ENCODE peak calls at places on chromosomes 12 and 14, in four cellular contexts. P is HL-60, D is A549, T is stomach. W is an unnamed sample.

GRCh38 chr12:124568431-124569374 is 1.3 kb upstream of the NCOR2 start:
- DNase-seq in P (peak), D (no peak), T (peak), W (peak)

GRCh38 chr12:54773593-54773992 is 80.7 kb upstream of the MUCL1 start:
- DNase-seq in P (no peak), D (no peak), T (no peak), W (no peak)

GRCh38 chr12:62291888-62292760 is 31.9 kb downstream of the USP15 start:
- DNase-seq in P (no peak), D (no peak), T (no peak), W (no peak)

GRCh38 chr12:104604070-104604994 is 147.6 kb downstream of the CHST11 start:
- DNase-seq in P (peak), D (peak), T (peak), W (no peak)

GRCh38 chr12:6370994-6371754 is 4.2 kb downstream of the SCNN1A start:
- DNase-seq in P (no peak), D (peak), T (peak), W (no peak)

GRCh38 chr12:1666685-1667162 is 24.1 kb upstream of the ADIPOR2 start:
- DNase-seq in P (no peak), D (no peak), T (no peak), W (no peak)

GRCh38 chr12:42130670-42131402 is 13.8 kb downstream of the GXYLT1 start:
- DNase-seq in P (no peak), D (no peak), T (no peak), W (no peak)

GRCh38 chr14:30638926-30639325 is 16.8 kb downstream of the SCFD1 start:
- DNase-seq in P (no peak), D (no peak), T (no peak), W (no peak)

GRCh38 chr12:75390156-75390898 is 562 bp upstream of the GLIPR1L2 start:
- DNase-seq in P (no peak), D (no peak), T (no peak), W (no peak)

GRCh38 chr14:106518054-106518943 is 991.9 kb downstream of the TMEM121 start:
- DNase-seq in P (peak), D (no peak), T (peak), W (no peak)

GRCh38 chr12:117155278-117156060 is 34.8 kb downstream of the FBXO21 start:
- DNase-seq in P (no peak), D (peak), T (peak), W (peak)

GRCh38 chr12:5660271-5660670 is 228.4 kb downstream of the NTF3 start:
- DNase-seq in P (no peak), D (no peak), T (no peak), W (no peak)

GRCh38 chr12:85575115-85576096 is 260.8 kb downstream of the RASSF9 start:
- DNase-seq in P (peak), D (peak), T (peak), W (no peak)

GRCh38 chr12:66829660-66830325 is 150.9 kb upstream of the GRIP1 start:
- DNase-seq in P (no peak), D (no peak), T (no peak), W (no peak)

GRCh38 chr12:60059180-60059579 is 463.4 kb downstream of the SLC16A7 start:
- DNase-seq in P (no peak), D (no peak), T (no peak), W (no peak)

GRCh38 chr12:104094284-104094683 is 30.0 kb downstream of the HCFC2 start:
- DNase-seq in P (no peak), D (no peak), T (no peak), W (no peak)

GRCh38 chr12:42691991-42692557 is 102.5 kb upstream of the PRICKLE1 start:
- DNase-seq in P (no peak), D (peak), T (no peak), W (no peak)

GRCh38 chr14:26163761-26164160 is 434.1 kb downstream of the NOVA1 start:
- DNase-seq in P (no peak), D (no peak), T (no peak), W (no peak)

GRCh38 chr12:6056406-6057211 is 67.9 kb downstream of the VWF start:
- DNase-seq in P (no peak), D (no peak), T (no peak), W (no peak)

GRCh38 chr12:32454075-32454474 is 54.7 kb downstream of the FGD4 start:
- DNase-seq in P (no peak), D (peak), T (no peak), W (no peak)

GRCh38 chr12:111361717-111362576 is 6.9 kb downstream of the PHETA1 start:
- DNase-seq in P (no peak), D (no peak), T (peak), W (no peak)

GRCh38 chr12:74537126-74537706 is 419 bp upstream of the ATXN7L3B start:
- DNase-seq in P (peak), D (peak), T (no peak), W (no peak)

GRCh38 chr12:123942911-123943648 is 29.6 kb downstream of the CCDC92 start:
- DNase-seq in P (no peak), D (no peak), T (no peak), W (no peak)

GRCh38 chr14:34223302-34224150 is 238.5 kb downstream of the SPTSSA start:
- DNase-seq in P (no peak), D (no peak), T (no peak), W (no peak)

GRCh38 chr12:49621651-49622500 is 1.5 kb upstream of the PRPF40B start:
- DNase-seq in P (no peak), D (no peak), T (no peak), W (no peak)
- H3K27ac ChIP-seq in P (no peak), D (peak), T (no peak), W (no peak)

GRCh38 chr12:87469295-87469694 is 559.9 kb downstream of the C12orf50 start:
- DNase-seq in P (no peak), D (no peak), T (no peak), W (no peak)
- H3K27ac ChIP-seq in P (no peak), D (no peak), T (no peak), W (no peak)

GRCh38 chr14:99740411-99740810 is 52.8 kb upstream of the EML1 start:
- DNase-seq in P (no peak), D (no peak), T (no peak), W (no peak)

GRCh38 chr14:99736600-99737371 is 52.7 kb downstream of the CYP46A1 start:
- DNase-seq in P (no peak), D (no peak), T (no peak), W (no peak)

GRCh38 chr14:99735189-99736135 is 51.4 kb downstream of the CYP46A1 start:
- DNase-seq in P (no peak), D (no peak), T (no peak), W (no peak)

GRCh38 chr14:99737956-99738667 is 54.0 kb downstream of the CYP46A1 start:
- DNase-seq in P (no peak), D (no peak), T (peak), W (no peak)

GRCh38 chr14:99737451-99737951 is 53.4 kb downstream of the CYP46A1 start:
- DNase-seq in P (no peak), D (peak), T (peak), W (no peak)
- H3K27ac ChIP-seq in P (no peak), D (peak), T (peak), W (peak)

DNA sequence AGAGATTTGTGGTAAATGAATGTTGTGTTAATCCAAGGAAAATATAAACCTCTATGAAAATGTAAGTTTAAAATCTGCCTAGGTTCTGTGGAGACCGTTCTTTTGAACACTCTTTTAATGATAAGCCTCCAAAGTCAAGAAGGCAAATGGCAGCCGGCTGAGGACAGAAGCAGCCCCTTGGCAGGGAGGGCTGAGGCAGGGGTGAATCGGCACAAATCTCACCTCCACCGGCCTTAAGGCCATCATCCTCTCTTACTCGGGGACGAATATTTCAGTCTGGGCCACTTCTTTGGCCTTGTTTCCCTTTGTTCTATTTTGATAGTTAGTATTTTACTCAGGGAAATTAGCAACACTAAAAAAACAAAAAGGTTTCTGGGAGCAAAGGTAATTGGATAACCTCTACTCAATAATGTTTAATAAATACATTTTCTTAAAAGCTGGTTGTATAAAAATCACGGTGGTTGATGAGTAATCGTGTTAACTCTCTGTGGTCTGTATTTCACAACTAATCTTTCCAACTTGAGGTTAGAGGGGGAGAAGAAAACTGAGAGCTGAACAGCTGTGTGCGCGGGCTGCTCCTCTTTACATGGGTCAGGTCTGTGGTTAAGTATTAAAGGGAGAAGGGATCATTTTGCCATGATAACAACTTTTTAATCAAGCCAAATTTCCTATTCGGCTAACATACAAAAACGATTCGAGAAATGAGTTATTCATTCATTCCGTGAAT is 18.6 kb downstream of the LGMN start:
- DNase-seq in P (peak), D (no peak), T (no peak), W (no peak)
- H3K27ac ChIP-seq in P (no peak), D (peak), T (no peak), W (no peak)

GRCh38 chr12:50555471-50555885 is 50.7 kb downstream of the DIP2B start:
- DNase-seq in P (no peak), D (no peak), T (no peak), W (no peak)

GRCh38 chr12:50554651-50555050 is 49.9 kb downstream of the DIP2B start:
- DNase-seq in P (no peak), D (no peak), T (no peak), W (no peak)

GRCh38 chr12:50557421-50557820 is 52.6 kb downstream of the DIP2B start:
- DNase-seq in P (no peak), D (no peak), T (no peak), W (no peak)

GRCh38 chr12:50558970-50559369 is 54.2 kb downstream of the DIP2B start:
- DNase-seq in P (no peak), D (no peak), T (no peak), W (no peak)

DNA sequence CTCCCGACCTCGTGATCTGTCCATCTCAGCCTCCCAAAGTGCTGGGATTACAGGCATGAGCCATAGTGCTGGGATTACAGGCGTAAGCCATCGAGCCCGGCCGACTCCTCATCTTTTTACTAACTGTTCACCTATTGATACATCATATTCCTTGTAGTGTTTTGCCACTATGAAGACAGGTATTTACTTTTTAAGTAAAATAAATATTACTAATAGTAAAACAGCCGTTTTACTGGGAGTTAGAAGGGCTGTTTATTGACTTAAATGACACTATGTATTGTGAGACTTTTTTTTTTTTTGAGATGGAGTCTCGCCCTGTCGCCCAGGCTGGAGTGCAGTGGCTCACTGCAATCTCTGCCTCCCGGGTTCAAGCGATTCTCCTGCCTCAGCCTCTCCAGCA is 51.5 kb downstream of the DIP2B start:
- DNase-seq in P (no peak), D (no peak), T (no peak), W (no peak)
- H3K27ac ChIP-seq in P (no peak), D (peak), T (no peak), W (no peak)

GRCh38 chr12:93595336-93595735 is 22.9 kb downstream of the SOCS2 start:
- DNase-seq in P (no peak), D (no peak), T (no peak), W (no peak)

GRCh38 chr12:93592641-93593396 is 20.3 kb downstream of the SOCS2 start:
- DNase-seq in P (no peak), D (no peak), T (no peak), W (no peak)

GRCh38 chr12:93597608-93598007 is 25.1 kb downstream of the SOCS2 start:
- DNase-seq in P (no peak), D (no peak), T (no peak), W (no peak)

GRCh38 chr12:93593833-93594232 is 21.4 kb downstream of the SOCS2 start:
- DNase-seq in P (no peak), D (no peak), T (no peak), W (no peak)

DNA sequence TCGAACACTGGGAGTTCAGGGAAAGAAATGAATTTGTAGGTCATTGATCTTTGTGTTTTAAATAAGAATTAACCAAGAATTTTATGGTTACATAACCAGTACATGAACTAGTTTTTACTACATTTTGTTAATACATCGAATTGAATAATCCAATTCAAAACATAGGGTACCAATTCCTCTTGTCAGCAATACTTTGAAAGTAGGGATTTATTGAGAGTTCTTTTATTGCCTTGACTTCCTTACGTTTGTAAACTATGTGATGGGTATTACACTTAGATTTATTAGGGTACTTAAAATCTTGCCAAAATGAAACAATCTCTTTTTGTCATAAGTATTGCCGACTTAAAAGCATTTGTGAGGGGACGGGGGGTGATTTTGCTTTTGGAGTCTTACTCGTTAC is 22.3 kb downstream of the SOCS2 start:
- DNase-seq in P (no peak), D (no peak), T (no peak), W (no peak)
- H3K27ac ChIP-seq in P (no peak), D (no peak), T (no peak), W (no peak)

GRCh38 chr14:102899516-102899900 is 23.0 kb upstream of the AMN start:
- DNase-seq in P (no peak), D (no peak), T (no peak), W (no peak)

GRCh38 chr14:102900631-102901571 is 21.6 kb upstream of the AMN start:
- DNase-seq in P (no peak), D (no peak), T (no peak), W (no peak)

GRCh38 chr14:102898298-102898697 is 24.2 kb upstream of the AMN start:
- DNase-seq in P (no peak), D (no peak), T (no peak), W (no peak)

GRCh38 chr14:102897299-102898027 is 25.0 kb upstream of the AMN start:
- DNase-seq in P (no peak), D (no peak), T (no peak), W (no peak)

DNA sequence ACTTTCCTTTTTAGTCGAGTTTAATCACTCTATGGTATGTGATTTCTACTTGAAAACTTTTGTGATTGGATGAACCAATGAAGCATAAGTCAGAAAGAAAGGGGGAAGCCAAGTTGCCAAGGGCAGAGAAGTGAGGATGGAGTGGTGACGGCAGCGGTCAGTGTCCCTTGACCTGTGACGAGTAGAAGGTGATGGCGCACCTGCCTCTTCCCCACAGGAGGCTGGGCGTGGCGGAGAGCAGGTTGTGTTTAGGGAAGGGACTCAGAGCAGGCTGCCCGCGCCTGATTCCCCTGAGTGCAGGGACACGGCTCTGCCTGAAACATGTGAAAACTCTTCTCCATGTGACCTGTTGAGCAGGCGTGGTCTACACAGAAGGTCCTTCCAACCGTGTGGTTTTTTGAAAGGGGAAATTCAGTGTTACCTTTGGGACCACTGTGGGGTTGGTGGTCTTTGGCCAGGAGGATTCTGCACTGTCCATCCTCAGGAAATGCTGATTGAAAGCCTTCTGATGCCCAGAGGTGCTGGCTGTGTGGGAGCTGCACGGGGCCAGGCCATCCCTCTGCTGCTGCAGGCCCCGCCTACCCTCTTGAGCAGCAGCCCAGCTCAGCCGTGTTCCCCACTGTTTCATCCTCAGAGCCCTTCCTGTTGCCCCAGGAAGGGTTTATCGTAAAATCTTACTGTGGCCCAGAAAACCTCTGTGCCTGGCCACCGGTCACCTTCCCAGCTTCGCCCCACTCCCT is 23.5 kb upstream of the AMN start:
- DNase-seq in P (no peak), D (no peak), T (no peak), W (no peak)
- H3K27ac ChIP-seq in P (no peak), D (no peak), T (no peak), W (no peak)

GRCh38 chr12:49956663-49957569 is 4.8 kb upstream of the AQP5 start:
- DNase-seq in P (no peak), D (no peak), T (no peak), W (no peak)

GRCh38 chr12:49957570-49957967 is 4.1 kb upstream of the AQP5 start:
- DNase-seq in P (no peak), D (no peak), T (no peak), W (no peak)

GRCh38 chr12:49954863-49955830 is 4.6 kb downstream of the AQP2 start:
- DNase-seq in P (no peak), D (no peak), T (no peak), W (no peak)

GRCh38 chr12:49953961-49954835 is 3.7 kb downstream of the AQP2 start:
- DNase-seq in P (no peak), D (no peak), T (no peak), W (no peak)

GRCh38 chr12:49955899-49956662 is 5.5 kb downstream of the AQP2 start:
- DNase-seq in P (peak), D (no peak), T (no peak), W (no peak)
- H3K27ac ChIP-seq in P (no peak), D (no peak), T (no peak), W (no peak)

DNA sequence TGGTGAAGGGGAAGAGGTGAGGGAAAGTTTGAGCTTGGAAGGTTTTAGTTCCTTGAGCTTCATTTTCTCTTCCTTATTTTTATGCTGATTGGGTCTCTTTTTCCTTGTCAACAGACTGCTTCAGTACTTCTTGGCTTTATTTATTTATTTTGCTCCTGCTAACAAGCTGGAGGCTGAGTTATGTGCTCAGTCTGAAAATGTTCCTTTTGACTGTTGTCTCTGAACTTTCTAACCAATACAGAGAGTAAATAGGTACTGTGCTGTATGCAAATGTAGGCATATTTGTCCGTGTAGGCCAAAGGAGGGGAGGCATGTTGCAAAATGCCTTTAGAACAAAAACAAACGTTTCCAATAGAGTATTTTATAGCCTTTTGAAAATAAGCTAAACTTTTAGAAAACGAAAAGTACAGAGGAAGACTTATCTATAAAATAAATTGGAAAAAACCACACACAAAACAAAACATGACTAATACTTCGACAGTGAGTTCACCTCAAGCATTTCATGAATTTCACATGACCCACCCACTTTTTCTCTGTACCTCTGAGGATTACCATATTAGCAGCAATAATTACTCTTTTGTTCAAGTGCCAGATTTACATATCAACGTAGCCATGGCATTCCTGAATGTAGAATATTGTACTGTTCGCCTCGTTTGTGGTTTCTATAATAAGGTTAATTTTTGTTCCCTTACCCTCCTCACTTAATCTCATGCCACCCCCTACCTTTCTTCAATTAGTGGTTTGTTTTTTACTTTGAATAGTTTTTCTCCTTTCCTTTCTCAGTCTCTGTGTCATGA is 4.7 kb upstream of the CREBL2 start:
- DNase-seq in P (no peak), D (no peak), T (no peak), W (no peak)
- H3K27ac ChIP-seq in P (no peak), D (peak), T (no peak), W (peak)

W was measured in caudate nucleus.